ENCODE peak calls at places on chromosomes 12 and 14, in seven cellular contexts. One of them, this sample, is unnamed.

GRCh38 chr12:68403296-68403695 is 71.1 kb upstream of the MDM1 start:
- DNase-seq in activated naive CD8-positive, alpha-beta T cell treated with anti-CD3 and anti-CD28 coated beads, Interleukin-2, amount 50 U/mL, for 16 hours: no peak
- DNase-seq in posterior cingulate gyrus: no peak
- DNase-seq in SK-N-DZ: no peak
- DNase-seq in hypothalamus: no peak
- DNase-seq in activated T-helper 1 cell treated with Interleukin-2 at 50 U/mL for 16 hours: no peak
- DNase-seq in activated CD4-positive, alpha-beta T cell treated with anti-CD3 and anti-CD28 coated beads, Interleukin-2, amount 50 U/mL, for 48 hours: no peak
- DNase-seq in this sample: no peak

GRCh38 chr12:69927145-69927544 is 102.1 kb downstream of the MYRFL start:
- DNase-seq in posterior cingulate gyrus: no peak
- DNase-seq in SK-N-DZ: no peak
- DNase-seq in activated T-helper 1 cell treated with Interleukin-2 at 50 U/mL for 16 hours: no peak
- DNase-seq in activated CD4-positive, alpha-beta T cell treated with anti-CD3 and anti-CD28 coated beads, Interleukin-2, amount 50 U/mL, for 48 hours: no peak
- DNase-seq in activated naive CD8-positive, alpha-beta T cell treated with anti-CD3 and anti-CD28 coated beads, Interleukin-2, amount 50 U/mL, for 16 hours: no peak
- DNase-seq in hypothalamus: no peak
- DNase-seq in this sample: no peak

GRCh38 chr12:124100572-124101178 is 127.7 kb downstream of the ZNF664 start:
- DNase-seq in SK-N-DZ: no peak
- DNase-seq in activated T-helper 1 cell treated with Interleukin-2 at 50 U/mL for 16 hours: no peak
- DNase-seq in hypothalamus: no peak
- DNase-seq in activated naive CD8-positive, alpha-beta T cell treated with anti-CD3 and anti-CD28 coated beads, Interleukin-2, amount 50 U/mL, for 16 hours: no peak
- DNase-seq in posterior cingulate gyrus: no peak
- DNase-seq in activated CD4-positive, alpha-beta T cell treated with anti-CD3 and anti-CD28 coated beads, Interleukin-2, amount 50 U/mL, for 48 hours: no peak
- DNase-seq in this sample: no peak

GRCh38 chr12:118302053-118302452 is 70.7 kb downstream of the TAOK3 start:
- DNase-seq in activated T-helper 1 cell treated with Interleukin-2 at 50 U/mL for 16 hours: no peak
- DNase-seq in activated naive CD8-positive, alpha-beta T cell treated with anti-CD3 and anti-CD28 coated beads, Interleukin-2, amount 50 U/mL, for 16 hours: no peak
- DNase-seq in hypothalamus: no peak
- DNase-seq in SK-N-DZ: no peak
- DNase-seq in activated CD4-positive, alpha-beta T cell treated with anti-CD3 and anti-CD28 coated beads, Interleukin-2, amount 50 U/mL, for 48 hours: no peak
- DNase-seq in posterior cingulate gyrus: no peak
- DNase-seq in this sample: no peak

GRCh38 chr14:100523536-100524025 is 63.6 kb downstream of the BEGAIN start:
- DNase-seq in activated naive CD8-positive, alpha-beta T cell treated with anti-CD3 and anti-CD28 coated beads, Interleukin-2, amount 50 U/mL, for 16 hours: no peak
- DNase-seq in SK-N-DZ: no peak
- DNase-seq in posterior cingulate gyrus: no peak
- DNase-seq in activated T-helper 1 cell treated with Interleukin-2 at 50 U/mL for 16 hours: no peak
- DNase-seq in hypothalamus: no peak
- DNase-seq in activated CD4-positive, alpha-beta T cell treated with anti-CD3 and anti-CD28 coated beads, Interleukin-2, amount 50 U/mL, for 48 hours: no peak
- DNase-seq in this sample: no peak

GRCh38 chr14:98798099-98798498 is 473.9 kb downstream of the BCL11B start:
- DNase-seq in SK-N-DZ: no peak
- DNase-seq in activated naive CD8-positive, alpha-beta T cell treated with anti-CD3 and anti-CD28 coated beads, Interleukin-2, amount 50 U/mL, for 16 hours: no peak
- DNase-seq in posterior cingulate gyrus: no peak
- DNase-seq in activated T-helper 1 cell treated with Interleukin-2 at 50 U/mL for 16 hours: no peak
- DNase-seq in hypothalamus: no peak
- DNase-seq in activated CD4-positive, alpha-beta T cell treated with anti-CD3 and anti-CD28 coated beads, Interleukin-2, amount 50 U/mL, for 48 hours: no peak
- DNase-seq in this sample: no peak

GRCh38 chr14:94679106-94679819 is 67.1 kb downstream of the SERPINA3 start:
- DNase-seq in activated T-helper 1 cell treated with Interleukin-2 at 50 U/mL for 16 hours: no peak
- DNase-seq in activated naive CD8-positive, alpha-beta T cell treated with anti-CD3 and anti-CD28 coated beads, Interleukin-2, amount 50 U/mL, for 16 hours: no peak
- DNase-seq in SK-N-DZ: no peak
- DNase-seq in hypothalamus: no peak
- DNase-seq in posterior cingulate gyrus: no peak
- DNase-seq in activated CD4-positive, alpha-beta T cell treated with anti-CD3 and anti-CD28 coated beads, Interleukin-2, amount 50 U/mL, for 48 hours: no peak
- DNase-seq in this sample: no peak

GRCh38 chr14:68604822-68605221 is 188.0 kb downstream of the ZFP36L1 start:
- DNase-seq in activated naive CD8-positive, alpha-beta T cell treated with anti-CD3 and anti-CD28 coated beads, Interleukin-2, amount 50 U/mL, for 16 hours: no peak
- DNase-seq in activated CD4-positive, alpha-beta T cell treated with anti-CD3 and anti-CD28 coated beads, Interleukin-2, amount 50 U/mL, for 48 hours: no peak
- DNase-seq in hypothalamus: no peak
- DNase-seq in posterior cingulate gyrus: no peak
- DNase-seq in SK-N-DZ: no peak
- DNase-seq in activated T-helper 1 cell treated with Interleukin-2 at 50 U/mL for 16 hours: no peak
- DNase-seq in this sample: no peak

GRCh38 chr12:104828015-104828414 is 130.1 kb downstream of the SLC41A2 start:
- DNase-seq in activated T-helper 1 cell treated with Interleukin-2 at 50 U/mL for 16 hours: no peak
- DNase-seq in activated naive CD8-positive, alpha-beta T cell treated with anti-CD3 and anti-CD28 coated beads, Interleukin-2, amount 50 U/mL, for 16 hours: no peak
- DNase-seq in activated CD4-positive, alpha-beta T cell treated with anti-CD3 and anti-CD28 coated beads, Interleukin-2, amount 50 U/mL, for 48 hours: no peak
- DNase-seq in posterior cingulate gyrus: no peak
- DNase-seq in hypothalamus: no peak
- DNase-seq in SK-N-DZ: no peak
- DNase-seq in this sample: no peak

GRCh38 chr14:25121342-25122129 is 71.6 kb upstream of the STXBP6 start:
- DNase-seq in hypothalamus: no peak
- DNase-seq in SK-N-DZ: no peak
- DNase-seq in activated naive CD8-positive, alpha-beta T cell treated with anti-CD3 and anti-CD28 coated beads, Interleukin-2, amount 50 U/mL, for 16 hours: no peak
- DNase-seq in activated CD4-positive, alpha-beta T cell treated with anti-CD3 and anti-CD28 coated beads, Interleukin-2, amount 50 U/mL, for 48 hours: no peak
- DNase-seq in posterior cingulate gyrus: no peak
- DNase-seq in activated T-helper 1 cell treated with Interleukin-2 at 50 U/mL for 16 hours: no peak
- DNase-seq in this sample: no peak

GRCh38 chr12:47812797-47813490 is 6.8 kb downstream of the HDAC7 start:
- DNase-seq in SK-N-DZ: no peak
- DNase-seq in activated T-helper 1 cell treated with Interleukin-2 at 50 U/mL for 16 hours: peak
- DNase-seq in activated naive CD8-positive, alpha-beta T cell treated with anti-CD3 and anti-CD28 coated beads, Interleukin-2, amount 50 U/mL, for 16 hours: peak
- DNase-seq in hypothalamus: peak
- DNase-seq in posterior cingulate gyrus: peak
- DNase-seq in activated CD4-positive, alpha-beta T cell treated with anti-CD3 and anti-CD28 coated beads, Interleukin-2, amount 50 U/mL, for 48 hours: peak
- DNase-seq in this sample: peak

GRCh38 chr12:14239350-14239934 is 126.0 kb upstream of the ATF7IP start:
- DNase-seq in activated CD4-positive, alpha-beta T cell treated with anti-CD3 and anti-CD28 coated beads, Interleukin-2, amount 50 U/mL, for 48 hours: no peak
- DNase-seq in activated T-helper 1 cell treated with Interleukin-2 at 50 U/mL for 16 hours: no peak
- DNase-seq in SK-N-DZ: peak
- DNase-seq in activated naive CD8-positive, alpha-beta T cell treated with anti-CD3 and anti-CD28 coated beads, Interleukin-2, amount 50 U/mL, for 16 hours: no peak
- DNase-seq in hypothalamus: no peak
- DNase-seq in posterior cingulate gyrus: no peak
- DNase-seq in this sample: peak

This sample was measured in Ammon's horn.